ENCODE peak calls at places on chromosomes 6 and 20, in four cellular contexts. E is NCI-H1092, O is GM19239, Q is left cardiac atrium. I is an unnamed sample.

GRCh38 chr6:112912351-112913101 is 565.4 kb downstream of the RFPL4B start:
- DNase-seq in E (no peak), O (no peak), Q (no peak), I (no peak)

GRCh38 chr6:103893082-103893481 is 966.6 kb downstream of the HACE1 start:
- DNase-seq in Q (no peak), E (no peak), O (no peak), I (no peak)

GRCh38 chr6:93624408-93624807 is 205.0 kb upstream of the EPHA7 start:
- DNase-seq in E (peak), O (no peak), Q (no peak), I (no peak)

GRCh38 chr6:1170793-1171192 is 141.1 kb upstream of the FOXQ1 start:
- DNase-seq in E (no peak), O (no peak), Q (no peak), I (no peak)

GRCh38 chr20:50532231-50532630 is 22.0 kb downstream of the PTPN1 start:
- DNase-seq in E (no peak), O (no peak), Q (no peak), I (no peak)

GRCh38 chr20:9261781-9262180 is 192.9 kb downstream of the PLCB4 start:
- DNase-seq in E (no peak), O (no peak), Q (no peak), I (no peak)

GRCh38 chr6:127111526-127111925 is 6.9 kb upstream of the RSPO3 start:
- DNase-seq in Q (no peak), O (no peak), E (no peak), I (no peak)

GRCh38 chr6:119333707-119334295 is 15.8 kb downstream of the MAN1A1 start:
- DNase-seq in E (no peak), O (no peak), Q (no peak), I (no peak)

GRCh38 chr6:129236110-129236509 is 353.2 kb downstream of the LAMA2 start:
- DNase-seq in O (peak), Q (no peak), E (no peak), I (no peak)

GRCh38 chr6:47571488-47571887 is 93.9 kb downstream of the CD2AP start:
- DNase-seq in Q (no peak), E (no peak), O (no peak), I (no peak)

GRCh38 chr20:34536798-34537394 is 20.7 kb downstream of the DYNLRB1 start:
- DNase-seq in Q (peak), O (no peak), E (no peak), I (no peak)

GRCh38 chr6:155850408-155850841 is 394.8 kb upstream of the NOX3 start:
- DNase-seq in Q (no peak), E (no peak), O (no peak), I (no peak)

GRCh38 chr6:57267586-57268293 is 45.6 kb upstream of the RAB23 start:
- DNase-seq in O (no peak), E (no peak), Q (peak), I (no peak)

GRCh38 chr6:158031445-158032353 is 50.0 kb downstream of the SYNJ2 start:
- DNase-seq in Q (peak), O (no peak), E (no peak), I (no peak)

GRCh38 chr20:59620860-59621485 is 16.6 kb downstream of the PHACTR3 start:
- DNase-seq in E (no peak), O (no peak), Q (no peak), I (no peak)

GRCh38 chr6:22079788-22080187 is 217.0 kb downstream of the PRL start:
- DNase-seq in E (no peak), O (no peak), Q (peak), I (no peak)

GRCh38 chr20:38275815-38276550 is 15.4 kb upstream of the KIAA1755 start:
- DNase-seq in O (no peak), E (no peak), Q (no peak), I (no peak)

GRCh38 chr6:293185-294174 is 1.2 kb downstream of the DUSP22 start:
- DNase-seq in O (no peak), E (no peak), Q (peak), I (no peak)

GRCh38 chr6:6582111-6582510 is 6.4 kb upstream of the LY86 start:
- DNase-seq in E (no peak), Q (no peak), O (no peak), I (no peak)